ENCODE peak calls at places on chromosomes 11 and 22, in four cellular contexts. S is mesenteric fat pad, L is dermis microvascular lymphatic vessel endothelial cell, R is NCI-H2171 treated with DMSO at 0.1 percent for 48 hours. C is an unnamed sample.

GRCh38 chr11:13928566-13929251 is 33.8 kb upstream of the SPON1 start:
- DNase-seq in S (no peak), L (peak), R (peak), C (no peak)

GRCh38 chr11:67483901-67484665 is 1.3 kb downstream of the AIP start:
- DNase-seq in L (no peak), S (no peak), R (no peak), C (no peak)

GRCh38 chr11:13955971-13956421 is 6.5 kb upstream of the SPON1 start:
- DNase-seq in L (peak), S (no peak), R (peak), C (peak)

GRCh38 chr11:10878408-10879214 is 20.8 kb upstream of the ZBED5 start:
- DNase-seq in S (no peak), L (peak), R (peak), C (peak)

GRCh38 chr11:79663012-79663411 is 222.2 kb upstream of the TENM4 start:
- DNase-seq in S (no peak), R (peak), L (no peak), C (no peak)

GRCh38 chr22:50610041-50610451 is 9.5 kb downstream of the MAPK8IP2 start:
- DNase-seq in S (peak), L (no peak), R (no peak), C (no peak)

GRCh38 chr22:17672417-17672991 is 33.9 kb downstream of the BCL2L13 start:
- DNase-seq in R (peak), L (no peak), S (no peak), C (peak)

GRCh38 chr11:98625526-98625925 is 395.2 kb upstream of the CNTN5 start:
- DNase-seq in S (no peak), L (no peak), R (peak), C (no peak)

GRCh38 chr11:75420224-75421034 is 12.6 kb downstream of the KLHL35 start:
- DNase-seq in R (no peak), L (no peak), S (no peak), C (no peak)

GRCh38 chr11:33987975-33988580 is 63.5 kb upstream of the CAPRIN1 start:
- DNase-seq in S (no peak), R (peak), L (peak), C (peak)

GRCh38 chr11:61332266-61332822 is 561 bp downstream of the DDB1 start:
- DNase-seq in R (no peak), S (no peak), L (peak), C (no peak)

GRCh38 chr11:111064118-111064517 is 181.4 kb upstream of the POU2AF2 start:
- DNase-seq in L (no peak), S (no peak), R (no peak), C (no peak)

GRCh38 chr11:91248199-91248807 is 976.3 kb upstream of the FAT3 start:
- DNase-seq in R (peak), L (peak), S (no peak), C (peak)

GRCh38 chr22:48976556-48977535 is 850.8 kb downstream of the BRD1 start:
- DNase-seq in R (no peak), L (no peak), S (no peak), C (no peak)

GRCh38 chr11:69320756-69321741 is 27.1 kb downstream of the MYEOV start:
- DNase-seq in S (peak), R (no peak), L (peak), C (no peak)

GRCh38 chr11:69327741-69328191 is 33.8 kb downstream of the MYEOV start:
- DNase-seq in R (no peak), S (peak), L (no peak), C (no peak)

GRCh38 chr22:36027960-36028645 is 521 bp downstream of the RBFOX2 start:
- DNase-seq in L (no peak), R (peak), S (peak), C (no peak)

GRCh38 chr11:76690736-76691135 is 20.2 kb upstream of the LRRC32 start:
- DNase-seq in S (no peak), L (no peak), R (no peak), C (no peak)

GRCh38 chr11:117828641-117829368 is 4.3 kb upstream of the FXYD2 start:
- DNase-seq in R (peak), S (peak), L (peak), C (no peak)

GRCh38 chr11:35419713-35420333 is 465 bp upstream of the SLC1A2 start:
- DNase-seq in R (no peak), L (no peak), S (no peak), C (peak)

GRCh38 chr11:36278531-36279245 is 10.5 kb downstream of the COMMD9 start:
- DNase-seq in L (no peak), S (no peak), R (no peak), C (no peak)

GRCh38 chr11:94519478-94520084 is 7.3 kb downstream of the C11orf97 start:
- DNase-seq in L (peak), S (no peak), R (peak), C (no peak)

GRCh38 chr11:65634440-65634839 is 3.5 kb upstream of the SIPA1 start:
- DNase-seq in S (no peak), L (no peak), R (no peak), C (no peak)

GRCh38 chr22:42920101-42920820 is 63.2 kb upstream of the ARFGAP3 start:
- DNase-seq in R (no peak), L (no peak), S (no peak), C (no peak)

GRCh38 chr22:23389271-23390071 is 190.6 kb downstream of the IGLL1 start:
- DNase-seq in L (no peak), S (no peak), R (no peak), C (no peak)

GRCh38 chr11:111477898-111478297 is 34.3 kb downstream of the BTG4 start:
- DNase-seq in L (no peak), R (no peak), S (no peak), C (no peak)

C was measured in NCI-H1694 treated with DMSO at 0.1 percent for 48 hours.